ENCODE peak calls at places on chromosome 12, in seven cellular contexts. G is choroid plexus epithelial cell, C is left ventricle myocardium inferior, F is NCI-H82, U is T47D, R is left cardiac atrium, W is NCI-H1417. M is an unnamed sample.

GRCh38 chr12:89571481-89572190 is 45.8 kb upstream of the POC1B start:
- DNase-seq in C (no peak), G (peak; percentile 36), U (no peak), R (no peak), F (no peak), W (no peak), M (no peak)

GRCh38 chr12:125015680-125016310 is 22.4 kb downstream of the BRI3BP start:
- DNase-seq in F (peak; percentile 75), G (no peak), R (no peak), W (no peak), C (no peak), U (no peak), M (no peak)

GRCh38 chr12:66232258-66232657 is 43.2 kb downstream of the IRAK3 start:
- DNase-seq in R (no peak), G (no peak), F (peak; percentile 25), C (no peak), U (no peak), W (no peak), M (no peak)

GRCh38 chr12:52515319-52515646 is 4.9 kb downstream of the KRT5 start:
- DNase-seq in C (no peak), R (no peak), G (no peak), U (no peak), W (no peak), F (no peak), M (no peak)

GRCh38 chr12:95674631-95675030 is 115.9 kb downstream of the NTN4 start:
- DNase-seq in U (peak; percentile 36), C (no peak), R (no peak), G (peak; percentile 33), W (peak; percentile 99), F (peak; percentile 99), M (no peak)

GRCh38 chr12:124259168-124260066 is 35.5 kb upstream of the RFLNA start:
- DNase-seq in W (no peak), G (peak; percentile 67), F (peak; percentile 78), U (no peak), C (no peak), R (no peak), M (no peak)

GRCh38 chr12:11584213-11584855 is 65.1 kb upstream of the ETV6 start:
- DNase-seq in G (no peak), W (no peak), C (no peak), R (no peak), F (peak; percentile 81), U (no peak), M (no peak)

GRCh38 chr12:31832740-31833540 is 104.1 kb upstream of the AMN1 start:
- DNase-seq in C (no peak), F (no peak), G (no peak), W (no peak), R (no peak), U (no peak), M (no peak)

GRCh38 chr12:20798561-20798960 is 11.9 kb upstream of the SLCO1B3 start:
- DNase-seq in U (peak; percentile 62), C (no peak), F (peak; percentile 78), G (peak; percentile 73), R (no peak), W (no peak), M (no peak)

GRCh38 chr12:64729909-64730584 is 29.2 kb downstream of the GNS start:
- DNase-seq in W (no peak), G (no peak), C (no peak), U (no peak), R (no peak), F (peak; percentile 85), M (no peak)

M was measured in testis.